ENCODE peak calls at places on chromosomes 2 and 18, in six cellular contexts. C is H9, S is GM23248, A is fibroblast of lung, L is OCI-LY7, G is neural progenitor cell. E is an unnamed sample.

GRCh38 chr18:1604751-1605150 is 700.1 kb downstream of the ADCYAP1 start:
- DNase-seq in C (no peak), S (no peak), A (no peak), L (no peak), G (no peak), E (no peak)

GRCh38 chr2:240936106-240936505 is 30.0 kb downstream of the CROCC2 start:
- DNase-seq in C (no peak), S (no peak), A (no peak), L (no peak), G (no peak), E (no peak)

GRCh38 chr18:46518438-46518837 is 138.6 kb downstream of the LOXHD1 start:
- DNase-seq in C (peak), S (no peak), A (no peak), L (no peak), G (peak), E (no peak)

GRCh38 chr2:169452080-169452479 is 27.2 kb upstream of the BBS5 start:
- DNase-seq in C (no peak), S (peak), A (peak), L (peak), G (peak), E (peak)

GRCh38 chr2:209933499-209934458 is 68.7 kb upstream of the RPE start:
- DNase-seq in C (no peak), S (peak), A (peak), L (no peak), G (no peak), E (peak)

GRCh38 chr2:11004206-11004605 is 92.5 kb downstream of the KCNF1 start:
- DNase-seq in C (no peak), S (peak), A (peak), L (no peak), G (no peak), E (peak)

GRCh38 chr18:78406743-78407455 is 572.7 kb upstream of the SALL3 start:
- DNase-seq in C (no peak), S (no peak), A (no peak), L (no peak), G (no peak), E (no peak)

GRCh38 chr2:19363474-19363778 is 5.0 kb upstream of the OSR1 start:
- DNase-seq in C (no peak), S (no peak), A (no peak), L (no peak), G (peak), E (no peak)

GRCh38 chr2:7572460-7572859 is 655.2 kb downstream of the RNF144A start:
- DNase-seq in C (no peak), S (no peak), A (no peak), L (peak), G (peak), E (no peak)

GRCh38 chr2:181471783-181472182 is 14.6 kb downstream of the ITGA4 start:
- DNase-seq in C (no peak), S (no peak), A (peak), L (no peak), G (no peak), E (no peak)

GRCh38 chr2:57549642-57550102 is 496.9 kb upstream of the VRK2 start:
- DNase-seq in C (no peak), S (peak), A (no peak), L (peak), G (peak), E (no peak)

GRCh38 chr2:170821631-170822291 is 5.1 kb downstream of the GAD1 start:
- DNase-seq in C (no peak), S (no peak), A (no peak), L (no peak), G (no peak), E (no peak)

GRCh38 chr2:239824051-239824694 is 201.0 kb downstream of the NDUFA10 start:
- DNase-seq in C (peak), S (peak), A (peak), L (peak), G (peak), E (no peak)

GRCh38 chr2:150931447-150931846 is 330.2 kb downstream of the RBM43 start:
- DNase-seq in C (no peak), S (no peak), A (no peak), L (no peak), G (peak), E (no peak)

GRCh38 chr2:107936427-107937359 is 49.6 kb upstream of the SLC5A7 start:
- DNase-seq in C (no peak), S (peak), A (no peak), L (no peak), G (peak), E (no peak)

GRCh38 chr2:11938196-11938595 is 191.8 kb downstream of the LPIN1 start:
- DNase-seq in C (no peak), S (no peak), A (no peak), L (no peak), G (peak), E (peak)

GRCh38 chr2:43305537-43305936 is 79.1 kb upstream of the ZFP36L2 start:
- DNase-seq in C (no peak), S (peak), A (no peak), L (no peak), G (no peak), E (no peak)

GRCh38 chr2:226611944-226612318 is 187.7 kb downstream of the IRS1 start:
- DNase-seq in C (no peak), S (peak), A (peak), L (no peak), G (no peak), E (peak)

GRCh38 chr2:201642579-201643215 is 606 bp downstream of the TMEM237 start:
- DNase-seq in C (peak), S (peak), A (peak), L (peak), G (peak), E (peak)

GRCh38 chr2:145909781-145910180 is 1389.9 kb upstream of the ZEB2 start:
- DNase-seq in C (no peak), S (no peak), A (peak), L (no peak), G (no peak), E (peak)

GRCh38 chr2:147416099-147416498 is 428.7 kb upstream of the ACVR2A start:
- DNase-seq in C (no peak), S (peak), A (peak), L (no peak), G (no peak), E (no peak)

GRCh38 chr2:158381205-158381604 is 75.3 kb downstream of the CCDC148 start:
- DNase-seq in C (no peak), S (no peak), A (no peak), L (no peak), G (no peak), E (no peak)

GRCh38 chr2:167209784-167210183 is 321.5 kb downstream of the XIRP2 start:
- DNase-seq in C (no peak), S (peak), A (no peak), L (no peak), G (no peak), E (peak)

GRCh38 chr18:65762556-65762955 is 11.7 kb downstream of the CDH7 start:
- DNase-seq in C (no peak), S (no peak), A (no peak), L (no peak), G (no peak), E (no peak)

GRCh38 chr18:23498877-23499570 is 4.3 kb upstream of the RMC1 start:
- DNase-seq in C (peak), S (peak), A (peak), L (peak), G (peak), E (peak)

GRCh38 chr2:158586491-158586890 is 129.7 kb downstream of the PKP4 start:
- DNase-seq in C (no peak), S (peak), A (peak), L (no peak), G (no peak), E (peak)

GRCh38 chr2:85537600-85538506 is 1.1 kb upstream of the MAT2A start:
- DNase-seq in C (peak), S (peak), A (peak), L (peak), G (peak), E (no peak)

GRCh38 chr2:9297807-9298206 is 91.2 kb downstream of the ASAP2 start:
- DNase-seq in C (no peak), S (no peak), A (no peak), L (no peak), G (no peak), E (no peak)

GRCh38 chr2:165203689-165204559 is at the start of gene SCN3A:
- DNase-seq in C (peak), S (peak), A (peak), L (peak), G (peak), E (peak)

GRCh38 chr2:52918551-52918950 is 849.1 kb upstream of the CHAC2 start:
- DNase-seq in C (no peak), S (no peak), A (peak), L (no peak), G (no peak), E (peak)

GRCh38 chr2:234975611-234976010 is 23.8 kb downstream of the SH3BP4 start:
- DNase-seq in C (no peak), S (no peak), A (no peak), L (no peak), G (no peak), E (no peak)

GRCh38 chr2:20093263-20094141 is 42.1 kb upstream of the LAPTM4A start:
- DNase-seq in C (peak), S (peak), A (peak), L (no peak), G (peak), E (peak)

GRCh38 chr2:7363906-7364305 is 446.7 kb downstream of the RNF144A start:
- DNase-seq in C (no peak), S (no peak), A (no peak), L (peak), G (peak), E (no peak)

GRCh38 chr2:218027426-218028188 is 24.8 kb upstream of the TNS1 start:
- DNase-seq in C (peak), S (no peak), A (no peak), L (no peak), G (no peak), E (no peak)

GRCh38 chr2:68832161-68832869 is 38.9 kb downstream of the BMP10 start:
- DNase-seq in C (no peak), S (peak), A (peak), L (peak), G (no peak), E (peak)

GRCh38 chr2:6493266-6493665 is 372.4 kb downstream of the CMPK2 start:
- DNase-seq in C (no peak), S (no peak), A (no peak), L (no peak), G (no peak), E (no peak)

DNA sequence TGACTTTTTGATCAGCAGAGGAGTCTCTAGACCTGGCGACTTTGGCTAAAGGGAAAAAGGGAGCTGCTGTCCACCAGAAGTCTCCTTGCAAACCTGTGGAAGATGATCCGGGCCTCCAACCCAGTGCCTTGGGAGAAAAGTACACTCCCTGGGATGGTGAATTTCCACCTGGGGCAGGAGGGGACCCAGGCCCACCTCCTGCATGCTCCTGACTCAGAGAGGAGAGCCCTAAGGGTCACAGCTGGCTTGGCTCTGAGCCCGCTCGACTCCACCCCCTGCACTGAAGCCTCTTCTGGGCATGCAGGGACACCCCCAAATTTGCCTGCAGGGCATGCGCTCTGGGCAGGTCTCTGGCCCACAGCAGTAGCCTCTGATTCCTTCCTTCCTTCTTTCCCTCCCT is 66.5 kb downstream of the PDCL3 start:
- DNase-seq in C (no peak), S (no peak), A (no peak), L (no peak), G (no peak), E (no peak)
- H2AFZ ChIP-seq in C (no peak), S (no peak), A (no peak), L (no peak), G (no peak), E (no peak)

DNA sequence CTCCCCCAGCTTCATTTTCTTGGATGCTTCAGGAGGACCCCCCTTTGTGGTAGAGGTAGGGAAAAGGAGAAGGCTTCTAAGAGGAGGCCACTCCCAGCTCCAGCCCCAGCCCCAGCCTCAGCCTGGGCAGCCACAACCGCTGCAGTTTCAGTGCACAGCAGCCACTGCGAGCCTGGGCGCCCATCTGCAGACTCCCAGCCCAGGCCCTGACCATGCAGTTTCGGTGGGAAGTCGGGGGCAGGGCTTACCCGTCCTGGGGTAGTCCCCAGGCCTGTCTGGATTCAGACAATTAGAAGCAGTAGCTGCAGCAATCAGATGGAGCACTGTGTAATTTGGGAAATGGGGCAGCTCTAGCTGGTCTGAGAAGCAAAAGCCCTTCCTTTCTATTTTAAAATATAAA is 28.6 kb downstream of the ITM2C start:
- DNase-seq in C (peak), S (no peak), A (no peak), L (no peak), G (no peak), E (no peak)
- H3K4me2 ChIP-seq in C (no peak), S (no peak), A (no peak), L (no peak), G (no peak), E (no peak)

GRCh38 chr2:71882949-71883472 is 264.7 kb downstream of the CYP26B1 start:
- DNase-seq in C (peak), S (peak), A (peak), L (no peak), G (no peak), E (peak)
- H2AFZ ChIP-seq in C (no peak), S (no peak), A (no peak), L (no peak), G (no peak), E (peak)

GRCh38 chr2:127576433-127577207 is 41.1 kb downstream of the MYO7B start:
- DNase-seq in C (peak), S (peak), A (peak), L (no peak), G (no peak), E (peak)

GRCh38 chr2:127574656-127575055 is 39.2 kb downstream of the MYO7B start:
- DNase-seq in C (no peak), S (no peak), A (no peak), L (no peak), G (no peak), E (no peak)

GRCh38 chr2:127573771-127574170 is 38.3 kb downstream of the MYO7B start:
- DNase-seq in C (peak), S (no peak), A (no peak), L (no peak), G (no peak), E (no peak)

GRCh38 chr2:127575941-127576432 is 40.5 kb downstream of the MYO7B start:
- DNase-seq in C (no peak), S (peak), A (peak), L (no peak), G (no peak), E (no peak)

GRCh38 chr2:127575185-127575765 is 39.8 kb downstream of the MYO7B start:
- DNase-seq in C (no peak), S (no peak), A (no peak), L (peak), G (no peak), E (no peak)
- H3K4me2 ChIP-seq in C (no peak), S (peak), A (no peak), L (peak), G (no peak), E (no peak)

DNA sequence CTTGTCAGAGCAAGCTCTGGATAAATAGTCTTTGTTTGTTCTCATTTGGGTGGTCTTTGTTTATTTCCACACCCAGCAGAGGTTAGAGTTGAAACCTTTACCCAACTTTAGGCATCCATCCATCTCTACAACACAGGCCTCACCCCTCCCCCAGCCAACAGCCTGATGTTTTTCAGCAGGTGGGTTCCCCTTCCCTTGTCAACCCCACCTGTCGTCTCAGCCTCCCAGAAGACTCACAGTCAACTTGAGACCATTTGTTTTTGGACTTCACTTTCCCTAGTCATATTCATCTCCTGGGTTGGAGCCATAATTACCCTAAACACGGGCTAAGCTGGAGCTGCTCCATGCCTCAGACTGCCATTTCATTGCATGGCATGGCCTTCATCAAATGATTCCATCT is 31.7 kb upstream of the IL36G start:
- DNase-seq in C (no peak), S (no peak), A (no peak), L (no peak), G (no peak), E (no peak)
- H2AFZ ChIP-seq in C (no peak), S (no peak), A (no peak), L (no peak), G (no peak), E (no peak)

DNA sequence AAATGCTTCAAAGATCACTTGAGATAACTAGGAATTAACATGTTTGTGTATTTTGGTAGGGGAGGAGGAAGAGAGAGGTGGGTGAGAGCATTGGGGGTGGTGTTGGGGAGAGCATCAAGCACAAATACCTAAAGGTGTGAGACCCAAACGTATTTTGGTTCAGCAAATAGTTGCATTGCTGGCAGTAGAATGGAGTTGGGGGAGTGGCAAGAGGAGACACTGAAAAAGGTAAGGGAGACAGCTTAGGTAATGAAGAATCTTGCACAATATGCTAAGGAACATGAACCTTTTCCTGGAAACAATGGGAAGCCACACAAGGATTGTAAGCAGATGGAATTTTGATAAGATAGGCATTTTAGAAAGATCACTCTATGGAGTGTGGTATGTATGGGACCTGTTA is 1.5 kb upstream of the PELI1 start:
- DNase-seq in C (no peak), S (no peak), A (no peak), L (no peak), G (no peak), E (no peak)
- H3K4me2 ChIP-seq in C (no peak), S (no peak), A (no peak), L (peak), G (no peak), E (no peak)

DNA sequence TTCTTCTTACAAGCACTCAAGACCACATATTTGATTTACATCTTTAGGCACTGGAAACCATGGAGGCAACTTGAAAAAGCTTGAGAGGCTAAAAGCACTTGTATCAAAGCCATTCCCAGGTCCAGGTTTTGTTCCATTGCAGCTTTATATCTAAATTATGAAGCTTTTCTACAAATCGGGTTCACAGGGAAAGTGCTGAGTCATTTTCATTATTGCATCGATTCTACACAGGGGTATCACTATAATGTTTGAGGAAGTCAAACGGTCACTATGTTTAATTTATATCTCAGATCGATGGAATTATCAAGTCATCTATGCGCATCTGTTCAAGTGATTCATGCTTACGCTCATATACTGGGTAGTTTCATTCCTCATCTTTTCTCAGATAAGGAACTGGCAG is 118.7 kb downstream of the VWC2L start:
- DNase-seq in C (no peak), S (no peak), A (no peak), L (no peak), G (no peak), E (no peak)
- H2AFZ ChIP-seq in C (no peak), S (no peak), A (no peak), L (no peak), G (no peak), E (no peak)

DNA sequence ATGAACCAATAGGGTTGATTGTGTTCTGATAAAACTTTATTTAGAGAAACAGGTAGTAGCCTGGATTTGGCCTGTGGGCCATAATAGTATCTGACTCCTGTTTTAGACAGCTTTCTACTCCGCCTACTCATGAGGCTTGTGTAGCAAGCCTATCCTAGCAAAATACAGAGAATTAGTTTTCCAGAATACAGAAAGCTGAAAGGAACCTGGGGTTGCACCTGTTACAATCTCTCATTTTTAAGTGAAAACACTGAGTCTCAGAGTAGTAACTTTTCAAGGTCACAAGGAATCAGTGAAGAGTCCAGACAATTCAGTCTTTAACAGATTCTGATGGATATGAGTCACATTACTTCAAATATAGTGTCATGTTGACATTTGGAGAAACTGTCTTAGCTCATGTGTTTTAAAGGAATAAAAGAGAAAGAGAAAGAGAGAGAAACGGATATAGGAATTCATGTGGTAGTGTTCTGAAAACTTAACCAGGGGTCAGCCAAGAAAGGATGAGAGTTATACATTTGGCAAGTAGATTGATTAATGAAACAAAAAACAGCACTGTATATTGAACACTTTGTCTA is 17.0 kb downstream of the ARHGAP28 start:
- DNase-seq in C (no peak), S (no peak), A (no peak), L (no peak), G (no peak), E (peak)
- H3K4me2 ChIP-seq in C (no peak), S (no peak), A (no peak), L (no peak), G (no peak), E (peak)

GRCh38 chr2:177272765-177273164 is 8.2 kb upstream of the NFE2L2 start:
- DNase-seq in C (no peak), S (no peak), A (no peak), L (no peak), G (no peak), E (no peak)

GRCh38 chr2:177273456-177273855 is 8.9 kb upstream of the NFE2L2 start:
- DNase-seq in C (no peak), S (peak), A (peak), L (no peak), G (no peak), E (no peak)

GRCh38 chr2:177275041-177275440 is 10.5 kb upstream of the NFE2L2 start:
- DNase-seq in C (no peak), S (peak), A (peak), L (no peak), G (no peak), E (peak)

GRCh38 chr2:177271981-177272666 is 7.6 kb upstream of the NFE2L2 start:
- DNase-seq in C (no peak), S (no peak), A (no peak), L (no peak), G (no peak), E (no peak)

GRCh38 chr2:177275671-177276070 is 11.1 kb upstream of the NFE2L2 start:
- DNase-seq in C (no peak), S (peak), A (peak), L (no peak), G (no peak), E (peak)
- H2AFZ ChIP-seq in C (no peak), S (no peak), A (no peak), L (no peak), G (no peak), E (no peak)